ENCODE peak calls at places on chromosomes 3 and 15, in five cellular contexts. One of them, this sample, is unnamed.

GRCh38 chr3:155766206-155766605 is 21.3 kb upstream of the PLCH1 start:
- DNase-seq in cardiac muscle cell: no peak
- DNase-seq in psoas muscle: no peak
- DNase-seq in colonic mucosa: no peak
- DNase-seq in astrocyte: peak
- DNase-seq in this sample: no peak

GRCh38 chr15:70510433-70510832 is 252.9 kb downstream of the UACA start:
- DNase-seq in cardiac muscle cell: no peak
- DNase-seq in psoas muscle: no peak
- DNase-seq in colonic mucosa: no peak
- DNase-seq in astrocyte: no peak
- DNase-seq in this sample: no peak

GRCh38 chr3:193207290-193207689 is 33.7 kb upstream of the PLAAT1 start:
- DNase-seq in cardiac muscle cell: no peak
- DNase-seq in psoas muscle: no peak
- DNase-seq in colonic mucosa: no peak
- DNase-seq in astrocyte: peak
- DNase-seq in this sample: no peak

GRCh38 chr3:12180218-12180617 is 21.5 kb upstream of the TIMP4 start:
- DNase-seq in cardiac muscle cell: peak
- DNase-seq in psoas muscle: peak
- DNase-seq in colonic mucosa: peak
- DNase-seq in astrocyte: peak
- DNase-seq in this sample: no peak

GRCh38 chr15:70385711-70386110 is 288.0 kb upstream of the TLE3 start:
- DNase-seq in cardiac muscle cell: no peak
- DNase-seq in psoas muscle: no peak
- DNase-seq in colonic mucosa: no peak
- DNase-seq in astrocyte: no peak
- DNase-seq in this sample: no peak

GRCh38 chr3:20225769-20226168 is 39.8 kb upstream of the SGO1 start:
- DNase-seq in cardiac muscle cell: peak
- DNase-seq in psoas muscle: no peak
- DNase-seq in colonic mucosa: no peak
- DNase-seq in astrocyte: peak
- DNase-seq in this sample: peak

GRCh38 chr3:51676102-51676640 is 5.1 kb downstream of the TEX264 start:
- DNase-seq in cardiac muscle cell: no peak
- DNase-seq in psoas muscle: peak
- DNase-seq in colonic mucosa: no peak
- DNase-seq in astrocyte: no peak
- DNase-seq in this sample: no peak

GRCh38 chr15:74294010-74294409 is 57.9 kb downstream of the CCDC33 start:
- DNase-seq in cardiac muscle cell: no peak
- DNase-seq in psoas muscle: no peak
- DNase-seq in colonic mucosa: no peak
- DNase-seq in astrocyte: no peak
- DNase-seq in this sample: no peak

GRCh38 chr15:78808550-78808949 is 2.7 kb downstream of the ADAMTS7 start:
- DNase-seq in cardiac muscle cell: peak
- DNase-seq in psoas muscle: no peak
- DNase-seq in colonic mucosa: peak
- DNase-seq in astrocyte: no peak
- DNase-seq in this sample: peak

GRCh38 chr3:52518723-52519444 is 14.8 kb downstream of the NT5DC2 start:
- DNase-seq in cardiac muscle cell: peak
- DNase-seq in psoas muscle: peak
- DNase-seq in colonic mucosa: peak
- DNase-seq in astrocyte: no peak
- DNase-seq in this sample: no peak

GRCh38 chr15:80228959-80229610 is 22.9 kb downstream of the CTXND1 start:
- DNase-seq in cardiac muscle cell: peak
- DNase-seq in psoas muscle: no peak
- DNase-seq in colonic mucosa: no peak
- DNase-seq in astrocyte: peak
- DNase-seq in this sample: no peak

GRCh38 chr15:70361891-70362290 is 264.2 kb upstream of the TLE3 start:
- DNase-seq in cardiac muscle cell: no peak
- DNase-seq in psoas muscle: no peak
- DNase-seq in colonic mucosa: no peak
- DNase-seq in astrocyte: no peak
- DNase-seq in this sample: no peak

GRCh38 chr3:32175607-32176197 is 62.8 kb upstream of the CMTM8 start:
- DNase-seq in cardiac muscle cell: peak
- DNase-seq in psoas muscle: no peak
- DNase-seq in colonic mucosa: peak
- DNase-seq in astrocyte: peak
- DNase-seq in this sample: peak

GRCh38 chr3:141114179-141114745 is 63.1 kb downstream of the SPSB4 start:
- DNase-seq in cardiac muscle cell: no peak
- DNase-seq in psoas muscle: no peak
- DNase-seq in colonic mucosa: no peak
- DNase-seq in astrocyte: no peak
- DNase-seq in this sample: no peak

GRCh38 chr15:101296418-101297405 is 1.7 kb upstream of the SNRPA1 start:
- DNase-seq in cardiac muscle cell: no peak
- DNase-seq in psoas muscle: no peak
- DNase-seq in colonic mucosa: no peak
- DNase-seq in astrocyte: no peak
- DNase-seq in this sample: no peak

GRCh38 chr3:122858373-122858772 is 63.5 kb downstream of the SLC49A4 start:
- DNase-seq in cardiac muscle cell: peak
- DNase-seq in psoas muscle: no peak
- DNase-seq in colonic mucosa: no peak
- DNase-seq in astrocyte: no peak
- DNase-seq in this sample: no peak

GRCh38 chr3:177795866-177796265 is 598.6 kb upstream of the TBL1XR1 start:
- DNase-seq in cardiac muscle cell: no peak
- DNase-seq in psoas muscle: no peak
- DNase-seq in colonic mucosa: no peak
- DNase-seq in astrocyte: no peak
- DNase-seq in this sample: no peak

GRCh38 chr3:53890726-53891499 is 746 bp downstream of the SELENOK start:
- DNase-seq in cardiac muscle cell: peak
- DNase-seq in psoas muscle: no peak
- DNase-seq in colonic mucosa: peak
- DNase-seq in astrocyte: peak
- DNase-seq in this sample: peak

GRCh38 chr3:128481438-128481942 is 11.5 kb downstream of the GATA2 start:
- DNase-seq in cardiac muscle cell: no peak
- DNase-seq in psoas muscle: peak
- DNase-seq in colonic mucosa: no peak
- DNase-seq in astrocyte: no peak
- DNase-seq in this sample: peak
- H3K4me3 ChIP-seq in cardiac muscle cell: no peak
- H3K4me3 ChIP-seq in psoas muscle: no peak
- H3K4me3 ChIP-seq in colonic mucosa: no peak
- H3K4me3 ChIP-seq in astrocyte: no peak
- H3K4me3 ChIP-seq in this sample: peak

DNA sequence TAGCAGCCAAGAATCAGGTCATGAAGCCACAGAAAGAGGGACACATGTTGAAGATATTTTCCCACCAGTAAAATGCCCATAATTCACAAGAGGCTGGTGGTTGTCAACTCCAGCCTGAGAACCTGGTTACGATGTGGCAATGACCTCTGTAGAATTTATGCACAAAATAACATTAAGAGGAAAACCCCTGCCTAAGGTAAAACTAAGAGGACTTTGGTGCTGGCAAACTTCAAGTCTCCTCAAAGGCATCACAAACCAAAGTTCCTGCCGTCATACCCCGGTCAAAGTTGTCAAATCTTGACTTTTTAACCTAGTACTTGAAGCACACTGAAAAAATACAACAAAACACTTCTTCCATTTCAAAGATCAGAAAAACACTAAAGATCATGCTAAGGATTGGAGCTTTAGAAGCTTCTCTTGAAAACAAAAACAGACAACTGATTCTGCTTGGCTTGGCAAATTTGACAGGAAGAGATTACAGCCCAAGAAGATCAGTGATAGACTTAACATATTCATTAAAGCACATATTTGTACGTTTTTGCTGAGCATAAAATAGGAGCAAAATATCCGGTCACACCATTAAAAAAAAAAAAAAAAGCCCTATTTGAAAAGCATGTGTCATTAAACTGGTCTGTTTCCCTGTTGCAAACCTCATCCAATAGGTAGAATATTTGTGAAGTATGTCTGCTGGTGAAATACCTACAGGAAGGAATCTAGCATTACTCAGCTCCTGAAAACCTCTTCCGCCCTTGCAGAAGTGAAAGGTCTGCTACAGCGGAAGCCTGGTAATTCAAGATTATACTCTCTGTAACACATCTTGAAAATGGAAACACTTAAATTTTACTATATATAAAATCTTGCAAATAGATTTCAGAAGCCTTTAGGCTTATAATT is 22.8 kb downstream of the EIF4E3 start:
- DNase-seq in cardiac muscle cell: no peak
- DNase-seq in psoas muscle: no peak
- DNase-seq in colonic mucosa: no peak
- DNase-seq in astrocyte: no peak
- DNase-seq in this sample: no peak
- H3K27ac ChIP-seq in cardiac muscle cell: no peak
- H3K27ac ChIP-seq in psoas muscle: no peak
- H3K27ac ChIP-seq in colonic mucosa: no peak
- H3K27ac ChIP-seq in astrocyte: no peak
- H3K27ac ChIP-seq in this sample: no peak

DNA sequence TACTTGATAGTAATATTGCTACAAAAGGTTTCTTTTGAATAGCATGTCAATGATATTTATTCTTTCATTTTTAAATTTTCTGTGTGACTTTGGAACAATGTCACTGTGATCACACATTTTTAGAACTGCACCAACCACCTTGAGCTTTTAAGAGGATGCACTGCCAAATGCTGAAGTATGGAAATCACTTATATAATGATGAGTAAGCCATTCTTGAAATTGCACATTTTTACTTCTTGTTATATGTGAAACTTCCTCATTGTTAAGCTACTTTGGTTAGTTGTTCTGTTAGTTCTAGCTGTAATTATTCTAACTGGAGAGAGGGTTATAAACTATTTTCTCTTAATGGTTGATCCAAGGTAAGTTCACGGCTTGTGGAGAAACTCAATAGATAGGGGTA is 547.5 kb downstream of the ZIC1 start:
- DNase-seq in cardiac muscle cell: no peak
- DNase-seq in psoas muscle: no peak
- DNase-seq in colonic mucosa: no peak
- DNase-seq in astrocyte: no peak
- DNase-seq in this sample: no peak
- TF ChIP-seq CTCF in cardiac muscle cell: no peak
- TF ChIP-seq CTCF in psoas muscle: no peak
- TF ChIP-seq CTCF in colonic mucosa: no peak
- TF ChIP-seq CTCF in astrocyte: no peak
- TF ChIP-seq CTCF in this sample: no peak

GRCh38 chr3:71066849-71067261 is 516.7 kb downstream of the FOXP1 start:
- DNase-seq in cardiac muscle cell: peak
- DNase-seq in psoas muscle: no peak
- DNase-seq in colonic mucosa: no peak
- DNase-seq in astrocyte: peak
- DNase-seq in this sample: peak
- H3K4me3 ChIP-seq in cardiac muscle cell: peak
- H3K4me3 ChIP-seq in psoas muscle: peak
- H3K4me3 ChIP-seq in colonic mucosa: no peak
- H3K4me3 ChIP-seq in astrocyte: peak
- H3K4me3 ChIP-seq in this sample: peak

GRCh38 chr15:77535845-77536244 is 96.9 kb downstream of the LINGO1 start:
- DNase-seq in cardiac muscle cell: no peak
- DNase-seq in psoas muscle: peak
- DNase-seq in colonic mucosa: peak
- DNase-seq in astrocyte: no peak
- DNase-seq in this sample: no peak

GRCh38 chr15:77532846-77533245 is 99.9 kb downstream of the LINGO1 start:
- DNase-seq in cardiac muscle cell: no peak
- DNase-seq in psoas muscle: peak
- DNase-seq in colonic mucosa: no peak
- DNase-seq in astrocyte: no peak
- DNase-seq in this sample: no peak

GRCh38 chr15:77532067-77532710 is 100.5 kb downstream of the LINGO1 start:
- DNase-seq in cardiac muscle cell: no peak
- DNase-seq in psoas muscle: peak
- DNase-seq in colonic mucosa: no peak
- DNase-seq in astrocyte: no peak
- DNase-seq in this sample: no peak

GRCh38 chr15:77533530-77533929 is 99.2 kb downstream of the LINGO1 start:
- DNase-seq in cardiac muscle cell: no peak
- DNase-seq in psoas muscle: peak
- DNase-seq in colonic mucosa: no peak
- DNase-seq in astrocyte: no peak
- DNase-seq in this sample: peak

GRCh38 chr15:77533986-77534385 is 98.7 kb downstream of the LINGO1 start:
- DNase-seq in cardiac muscle cell: no peak
- DNase-seq in psoas muscle: peak
- DNase-seq in colonic mucosa: no peak
- DNase-seq in astrocyte: no peak
- DNase-seq in this sample: no peak
- H3K27ac ChIP-seq in cardiac muscle cell: no peak
- H3K27ac ChIP-seq in psoas muscle: no peak
- H3K27ac ChIP-seq in colonic mucosa: no peak
- H3K27ac ChIP-seq in astrocyte: no peak
- H3K27ac ChIP-seq in this sample: no peak

This sample was measured in neural progenitor cell.